ENCODE peak calls at places on chromosomes 13 and 19, in five cellular contexts. U is mucosa of descending colon; P is H9; V is IMR-90; T is CD8-positive, alpha-beta T cell. L is an unnamed sample.

GRCh38 chr19:4134351-4134750 is 10.4 kb upstream of the MAP2K2 start:
- DNase-seq in U (no peak), P (no peak), V (no peak), T (no peak), L (no peak)

GRCh38 chr19:41456342-41456918 is 13.5 kb downstream of the ERICH4 start:
- DNase-seq in U (no peak), P (no peak), V (peak), T (no peak), L (no peak)

GRCh38 chr13:22090114-22090513 is 419.2 kb downstream of the FGF9 start:
- DNase-seq in U (peak), P (no peak), V (no peak), T (no peak), L (no peak)

GRCh38 chr19:27905074-27905473 is 1307.9 kb downstream of the UQCRFS1 start:
- DNase-seq in U (no peak), P (no peak), V (no peak), T (no peak), L (no peak)

GRCh38 chr19:495047-495439 is 1.2 kb upstream of the MADCAM1 start:
- DNase-seq in U (no peak), P (no peak), V (no peak), T (no peak), L (no peak)

GRCh38 chr19:2149980-2150793 is 1.2 kb downstream of the AP3D1 start:
- DNase-seq in U (peak), P (no peak), V (peak), T (no peak), L (no peak)

GRCh38 chr19:49019242-49019932 is 2.5 kb upstream of the LHB start:
- DNase-seq in U (peak), P (peak), V (peak), T (peak), L (no peak)

GRCh38 chr13:48037346-48038173 is at the start of gene NUDT15:
- DNase-seq in U (peak), P (peak), V (peak), T (peak), L (peak)

GRCh38 chr13:80989770-80990169 is 648.8 kb upstream of the SPRY2 start:
- DNase-seq in U (no peak), P (no peak), V (no peak), T (no peak), L (no peak)

GRCh38 chr19:12526542-12526941 is 24.7 kb downstream of the ZNF564 start:
- DNase-seq in U (no peak), P (no peak), V (no peak), T (no peak), L (no peak)

GRCh38 chr19:12527034-12527836 is 24.0 kb downstream of the ZNF564 start:
- DNase-seq in U (no peak), P (no peak), V (peak), T (no peak), L (no peak)

GRCh38 chr19:12521996-12522395 is 29.3 kb downstream of the ZNF564 start:
- DNase-seq in U (no peak), P (peak), V (no peak), T (no peak), L (no peak)
- TF ChIP-seq CTCF in U (no peak), P (peak), V (no peak), T (no peak), L (no peak)

GRCh38 chr19:56117376-56117884 is 3.7 kb downstream of the ZNF787 start:
- DNase-seq in U (peak), P (no peak), V (no peak), T (no peak), L (no peak)

GRCh38 chr19:56119585-56119978 is 1.5 kb downstream of the ZNF787 start:
- DNase-seq in U (peak), P (no peak), V (peak), T (no peak), L (no peak)

GRCh38 chr19:56120002-56120370 is 1.1 kb downstream of the ZNF787 start:
- DNase-seq in U (no peak), P (no peak), V (no peak), T (no peak), L (no peak)

GRCh38 chr19:56117889-56118288 is 3.2 kb downstream of the ZNF787 start:
- DNase-seq in U (no peak), P (no peak), V (no peak), T (no peak), L (no peak)

DNA sequence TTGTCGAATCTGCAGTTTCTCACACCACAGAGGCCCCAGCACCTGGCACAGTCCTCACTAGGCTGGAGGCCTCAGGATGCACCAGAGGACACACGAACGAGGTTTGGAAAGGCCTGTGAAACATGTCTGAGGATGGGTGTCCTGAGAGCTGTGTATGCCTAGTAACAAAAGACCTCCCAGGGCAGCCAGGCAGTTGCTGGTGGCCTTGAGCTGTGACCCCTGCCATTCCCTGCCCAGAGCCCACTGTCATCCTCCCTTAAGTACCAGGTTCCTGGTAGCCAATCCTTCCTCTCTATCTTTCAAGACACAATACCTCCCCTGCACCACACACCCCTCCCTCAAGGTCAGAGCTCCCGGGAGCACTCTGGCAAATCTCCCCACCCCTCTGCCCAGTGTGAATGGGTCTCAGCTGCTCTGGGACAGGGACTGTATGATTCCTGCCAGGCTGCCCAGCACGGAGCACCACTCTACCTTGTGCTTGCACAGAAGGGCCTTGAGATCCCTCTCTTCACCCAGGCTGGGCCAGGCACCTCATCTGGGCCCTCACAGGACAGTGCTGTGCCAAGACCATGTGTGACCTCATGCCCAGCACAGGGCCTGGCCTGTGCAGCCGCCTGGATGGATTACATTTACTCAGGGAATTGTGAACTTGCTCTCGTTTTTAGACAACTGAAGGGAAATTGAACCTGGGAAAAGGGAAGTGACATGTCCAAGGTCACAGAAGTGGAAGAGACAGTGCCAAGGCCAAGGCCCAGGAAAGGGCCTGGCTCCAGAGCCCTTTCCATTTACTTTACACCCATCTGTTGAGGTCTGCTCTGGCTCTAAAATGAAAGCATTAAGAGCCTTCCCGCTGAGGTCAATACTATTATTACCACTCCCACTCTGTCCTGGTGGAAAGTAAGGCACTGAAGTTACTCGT is 2.2 kb downstream of the ZNF787 start:
- DNase-seq in U (no peak), P (no peak), V (no peak), T (no peak), L (no peak)
- TF ChIP-seq CTCF in U (no peak), P (no peak), V (no peak), T (no peak), L (no peak)

GRCh38 chr13:102872531-102872930 is 26.7 kb downstream of the ERCC5 start:
- DNase-seq in U (no peak), P (no peak), V (no peak), T (no peak), L (no peak)

GRCh38 chr13:102868366-102868936 is 22.6 kb downstream of the ERCC5 start:
- DNase-seq in U (no peak), P (no peak), V (peak), T (no peak), L (no peak)

GRCh38 chr13:102872131-102872530 is 26.3 kb downstream of the ERCC5 start:
- DNase-seq in U (no peak), P (no peak), V (no peak), T (no peak), L (no peak)

GRCh38 chr13:102869948-102870676 is 24.3 kb downstream of the ERCC5 start:
- DNase-seq in U (no peak), P (no peak), V (no peak), T (no peak), L (no peak)

GRCh38 chr13:102870677-102871415 is 25.0 kb downstream of the ERCC5 start:
- DNase-seq in U (no peak), P (peak), V (peak), T (peak), L (peak)
- TF ChIP-seq CTCF in U (peak), P (peak), V (peak), T (peak), L (peak)

GRCh38 chr13:106596287-106596937 is 28.5 kb upstream of the ARGLU1 start:
- DNase-seq in U (no peak), P (no peak), V (no peak), T (no peak), L (no peak)
- TF ChIP-seq CTCF in U (no peak), P (no peak), V (no peak), T (no peak), L (no peak)

GRCh38 chr13:40586886-40587285 is 79.6 kb downstream of the FOXO1 start:
- DNase-seq in U (no peak), P (no peak), V (no peak), T (no peak), L (no peak)
- TF ChIP-seq CTCF in U (no peak), P (no peak), V (no peak), T (no peak), L (no peak)

DNA sequence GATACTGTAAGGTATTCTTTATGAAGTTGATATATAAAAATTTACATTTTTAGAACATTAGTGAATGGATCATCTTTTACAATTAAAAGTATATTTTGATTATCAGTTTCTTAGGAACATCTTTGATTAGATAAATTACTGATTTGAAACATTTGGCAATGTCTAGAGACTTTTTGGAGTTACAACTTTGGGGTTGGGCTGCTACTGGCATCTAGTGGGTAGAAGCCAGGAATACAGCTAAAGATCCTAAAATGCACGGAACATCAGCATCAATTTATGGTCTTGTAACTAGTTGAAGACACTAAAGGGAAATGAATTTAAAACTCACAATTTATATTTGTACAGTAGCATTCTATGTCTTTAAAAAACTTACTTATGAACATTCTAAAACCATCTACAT is 19.9 kb downstream of the POMP start:
- DNase-seq in U (no peak), P (no peak), V (no peak), T (no peak), L (no peak)
- TF ChIP-seq CTCF in U (no peak), P (no peak), V (peak), T (peak), L (no peak)

GRCh38 chr13:110353339-110353977 is 46.4 kb downstream of the COL4A2 start:
- DNase-seq in U (peak), P (no peak), V (no peak), T (no peak), L (no peak)

GRCh38 chr13:110354209-110354627 is 47.1 kb downstream of the COL4A2 start:
- DNase-seq in U (no peak), P (no peak), V (peak), T (no peak), L (no peak)

GRCh38 chr13:110354715-110355473 is 47.8 kb downstream of the COL4A2 start:
- DNase-seq in U (no peak), P (no peak), V (no peak), T (no peak), L (no peak)

GRCh38 chr13:110351636-110352420 is 44.7 kb downstream of the COL4A2 start:
- DNase-seq in U (no peak), P (no peak), V (no peak), T (no peak), L (no peak)

GRCh38 chr13:110352735-110353134 is 45.7 kb downstream of the COL4A2 start:
- DNase-seq in U (peak), P (peak), V (no peak), T (no peak), L (no peak)
- TF ChIP-seq CTCF in U (no peak), P (peak), V (peak), T (no peak), L (no peak)